ENCODE peak calls at places on chromosomes 13 and 19, in six cellular contexts. P is DMS153; J is activated T-cell treated with anti-CD3 and anti-CD28 coated beads, Interleukin-2, amount 50 U/mL, for 72 hours; G is stimulated activated CD8-positive, alpha-beta memory T cell treated with anti-CD3 and anti-CD28 coated beads, Interleukin-15, amount 100 ng/mL, for 4 hours; V is HAP-1; K is T-helper 2 cell. L is an unnamed sample.

GRCh38 chr13:54949735-54950134 is 1921.1 kb downstream of the OLFM4 start:
- DNase-seq in J (no peak), G (no peak), K (no peak), P (no peak), V (no peak), L (no peak)

GRCh38 chr19:1175020-1175419 is 952 bp upstream of the SBNO2 start:
- DNase-seq in G (no peak), V (no peak), J (no peak), P (no peak), K (no peak), L (no peak)

GRCh38 chr19:32691952-32692726 is 518 bp downstream of the NUDT19 start:
- DNase-seq in V (peak), K (peak), P (no peak), J (peak), G (no peak), L (peak)

GRCh38 chr19:45595814-45596213 is 6.2 kb downstream of the GPR4 start:
- DNase-seq in P (no peak), G (no peak), J (no peak), V (no peak), K (no peak), L (no peak)

GRCh38 chr19:40398417-40399056 is 8.6 kb upstream of the HIPK4 start:
- DNase-seq in P (peak), G (peak), K (peak), J (peak), V (peak), L (peak)

GRCh38 chr19:48959341-48960239 is 4.9 kb downstream of the BAX start:
- DNase-seq in K (no peak), J (no peak), V (no peak), P (no peak), G (no peak), L (no peak)

GRCh38 chr19:46898731-46899130 is 37.9 kb downstream of the ARHGAP35 start:
- DNase-seq in V (no peak), P (no peak), G (no peak), K (no peak), J (no peak), L (no peak)

GRCh38 chr13:107713314-107713713 is 502.0 kb downstream of the LIG4 start:
- DNase-seq in V (no peak), P (peak), K (no peak), G (no peak), J (no peak), L (no peak)

GRCh38 chr19:52603558-52604207 is 33.6 kb downstream of the ZNF701 start:
- DNase-seq in P (no peak), G (no peak), J (no peak), K (no peak), V (no peak), L (no peak)

GRCh38 chr13:28100149-28101121 is at the start of gene FLT3:
- DNase-seq in J (peak), V (peak), G (no peak), P (no peak), K (peak), L (peak)

GRCh38 chr13:29905845-29906244 is 55.4 kb upstream of the UBL3 start:
- DNase-seq in G (no peak), J (no peak), V (no peak), P (no peak), K (no peak), L (no peak)

GRCh38 chr19:44779150-44779549 is 1.5 kb downstream of the CBLC start:
- DNase-seq in G (no peak), J (no peak), P (no peak), K (no peak), V (no peak), L (no peak)

GRCh38 chr19:49950956-49951526 is 9.9 kb downstream of the SIGLEC11 start:
- DNase-seq in P (no peak), J (no peak), V (no peak), K (no peak), G (no peak), L (no peak)

L was measured in central memory CD4-positive, alpha-beta T cell.